ENCODE peak calls at places on chromosomes 5 and 9, in nine cellular contexts. E is lower leg skin; Q is stimulated activated CD4-positive, alpha-beta T cell treated with anti-CD3 and anti-CD28 coated beads, Interleukin-1b, Interleukin-23, amount 100 ng/mL, for 1 hour; H is activated CD8-positive, alpha-beta memory T cell treated with anti-CD3 and anti-CD28 coated beads for 1 hour; O is H54; F is M059J; X is amniotic stem cell; U is anterior cingulate cortex; P is Right ventricle myocardium superior. J is an unnamed sample.
A peak's percentile ranks its signal among the peaks of the same experiment; 100 is the strongest.

GRCh38 chr9:99235874-99236627 is 14.0 kb downstream of the SEC61B start:
- DNase-seq in E (no peak), Q (no peak), H (no peak), O (no peak), F (no peak), X (no peak), U (no peak), P (no peak), J (no peak)

GRCh38 chr5:168663276-168664004 is 84.3 kb upstream of the PANK3 start:
- DNase-seq in E (peak; percentile 1), Q (no peak), H (no peak), O (no peak), F (no peak), X (no peak), U (no peak), P (no peak), J (no peak)

GRCh38 chr9:137224850-137225694 is at the start of gene CYSRT1:
- DNase-seq in E (no peak), Q (no peak), H (no peak), O (no peak), F (no peak), X (no peak), U (no peak), P (no peak), J (no peak)

GRCh38 chr9:130927995-130928900 is 10.8 kb downstream of the FIBCD1 start:
- DNase-seq in E (no peak), Q (no peak), H (no peak), O (peak; percentile 49), F (peak; percentile 93), X (no peak), U (no peak), P (peak; percentile 70), J (no peak)

GRCh38 chr5:174688441-174689354 is 35.7 kb upstream of the MSX2 start:
- DNase-seq in E (peak; percentile 63), Q (no peak), H (no peak), O (no peak), F (no peak), X (no peak), U (no peak), P (no peak), J (no peak)

GRCh38 chr9:98970532-98971041 is 26.9 kb downstream of the COL15A1 start:
- DNase-seq in E (no peak), Q (no peak), H (no peak), O (no peak), F (no peak), X (no peak), U (no peak), P (no peak), J (no peak)

GRCh38 chr5:112253478-112254250 is 165.4 kb downstream of the EPB41L4A start:
- DNase-seq in E (no peak), Q (no peak), H (no peak), O (no peak), F (peak; percentile 12), X (no peak), U (no peak), P (peak; percentile 46), J (no peak)

GRCh38 chr9:4272141-4272540 is 27.7 kb downstream of the GLIS3 start:
- DNase-seq in E (no peak), Q (no peak), H (no peak), O (no peak), F (no peak), X (no peak), U (no peak), P (no peak), J (no peak)

GRCh38 chr9:130337318-130337717 is 71.8 kb downstream of the HMCN2 start:
- DNase-seq in E (no peak), Q (no peak), H (no peak), O (no peak), F (no peak), X (no peak), U (no peak), P (no peak), J (no peak)

GRCh38 chr9:12680341-12680740 is 12.8 kb upstream of the TYRP1 start:
- DNase-seq in E (no peak), Q (no peak), H (no peak), O (no peak), F (peak; percentile 87), X (peak; percentile 19), U (no peak), P (no peak), J (no peak)

GRCh38 chr5:180093651-180094382 is 22.3 kb upstream of the RNF130 start:
- DNase-seq in E (peak; percentile 84), Q (no peak), H (no peak), O (no peak), F (no peak), X (no peak), U (peak; percentile 69), P (no peak), J (no peak)

GRCh38 chr5:54807421-54807820 is 178.0 kb downstream of the ESM1 start:
- DNase-seq in E (no peak), Q (no peak), H (no peak), O (peak; percentile 42), F (peak; percentile 87), X (no peak), U (no peak), P (no peak), J (no peak)

GRCh38 chr5:69451941-69452652 is 37.2 kb downstream of the MARVELD2 start:
- DNase-seq in E (no peak), Q (no peak), H (no peak), O (no peak), F (no peak), X (no peak), U (no peak), P (no peak), J (no peak)

GRCh38 chr9:110104201-110104845 is 103.6 kb downstream of the C9orf152 start:
- DNase-seq in E (no peak), Q (no peak), H (no peak), O (no peak), F (peak; percentile 51), X (no peak), U (no peak), P (no peak), J (no peak)

GRCh38 chr5:171681061-171681460 is 104.6 kb upstream of the SMIM23 start:
- DNase-seq in E (peak; percentile 70), Q (no peak), H (no peak), O (no peak), F (no peak), X (no peak), U (no peak), P (no peak), J (no peak)

GRCh38 chr5:154494036-154494435 is 16.0 kb upstream of the HAND1 start:
- DNase-seq in E (peak; percentile 31), Q (no peak), H (no peak), O (no peak), F (no peak), X (no peak), U (no peak), P (no peak), J (no peak)

GRCh38 chr5:150485770-150486401 is 22.0 kb upstream of the NDST1 start:
- DNase-seq in E (peak; percentile 94), Q (no peak), H (no peak), O (no peak), F (peak; percentile 50), X (no peak), U (peak; percentile 64), P (peak; percentile 84), J (no peak)

GRCh38 chr5:148730272-148730954 is 76.1 kb upstream of the HTR4 start:
- DNase-seq in E (no peak), Q (no peak), H (no peak), O (no peak), F (peak; percentile 80), X (peak; percentile 1), U (no peak), P (no peak), J (no peak)

GRCh38 chr9:126982215-126983002 is 67.8 kb downstream of the RALGPS1 start:
- DNase-seq in E (no peak), Q (no peak), H (no peak), O (no peak), F (no peak), X (no peak), U (no peak), P (no peak), J (no peak)

GRCh38 chr5:166724284-166724683 is 1567.2 kb upstream of the WWC1 start:
- DNase-seq in E (no peak), Q (no peak), H (no peak), O (no peak), F (no peak), X (no peak), U (no peak), P (no peak), J (no peak)

GRCh38 chr5:958701-959571 is 49.7 kb upstream of the NKD2 start:
- DNase-seq in E (peak; percentile 82), Q (no peak), H (no peak), O (no peak), F (peak; percentile 97), X (no peak), U (peak; percentile 62), P (no peak), J (no peak)

GRCh38 chr9:113345165-113345564 is 4.2 kb upstream of the BSPRY start:
- DNase-seq in E (no peak), Q (no peak), H (no peak), O (no peak), F (no peak), X (no peak), U (no peak), P (no peak), J (no peak)

GRCh38 chr9:133571491-133571890 is 37.0 kb downstream of the ADAMTSL2 start:
- DNase-seq in E (no peak), Q (no peak), H (no peak), O (no peak), F (no peak), X (no peak), U (no peak), P (no peak), J (no peak)

GRCh38 chr9:36937951-36938350 is 96.1 kb downstream of the PAX5 start:
- DNase-seq in E (no peak), Q (no peak), H (no peak), O (no peak), F (no peak), X (no peak), U (no peak), P (no peak), J (no peak)

GRCh38 chr5:131081371-131081770 is 83.7 kb downstream of the HINT1 start:
- DNase-seq in E (no peak), Q (no peak), H (no peak), O (no peak), F (no peak), X (no peak), U (no peak), P (no peak), J (no peak)

J was measured in cortex of kidney.